ENCODE peak calls at places on chromosomes 4 and X, in eight cellular contexts. D is progenitor cell of endocrine pancreas, F is PC-3, B is lung, J is nephron progenitor cell, I is left ventricle myocardium inferior, L is brain microvascular endothelial cell, N is AG10803. K is an unnamed sample.

GRCh38 chr4:172998527-172999469 is 169.8 kb upstream of the GALNT7 start:
- DNase-seq in F (peak; percentile 51), N (peak; percentile 32), I (no peak), J (no peak), B (no peak), D (no peak), L (peak; percentile 73), K (peak; percentile 95)

GRCh38 chr4:164485169-164485568 is 268.8 kb upstream of the SMIM31 start:
- DNase-seq in B (no peak), J (no peak), D (no peak), L (no peak), I (no peak), N (no peak), F (no peak), K (no peak)

GRCh38 chr4:646460-646859 is 21.1 kb downstream of the PDE6B start:
- DNase-seq in J (no peak), D (no peak), N (no peak), F (no peak), B (no peak), I (no peak), L (no peak), K (no peak)

GRCh38 chr4:13615162-13615561 is 12.4 kb downstream of the BOD1L1 start:
- DNase-seq in F (no peak), D (no peak), B (no peak), J (no peak), L (no peak), I (no peak), N (no peak), K (no peak)

GRCh38 chr4:74237425-74237966 is 70.8 kb upstream of the EPGN start:
- DNase-seq in I (no peak), B (no peak), J (no peak), D (no peak), F (no peak), N (no peak), L (no peak), K (no peak)

GRCh38 chr4:59247032-59247431 is 1953.1 kb upstream of the ADGRL3 start:
- DNase-seq in N (no peak), L (no peak), D (no peak), F (peak; percentile 51), I (no peak), B (no peak), J (no peak), K (peak; percentile 10)

GRCh38 chr4:30362436-30362835 is 357.7 kb upstream of the PCDH7 start:
- DNase-seq in J (no peak), L (no peak), N (no peak), D (no peak), I (no peak), B (no peak), F (no peak), K (no peak)

GRCh38 chrX:24487576-24487975 is 22.5 kb downstream of the PDK3 start:
- DNase-seq in I (no peak), F (no peak), B (no peak), N (no peak), D (no peak), L (no peak), J (no peak), K (no peak)

GRCh38 chr4:102761902-102762301 is 1.1 kb upstream of the MANBA start:
- DNase-seq in B (no peak), L (no peak), J (no peak), N (no peak), I (no peak), D (no peak), F (no peak), K (no peak)

GRCh38 chr4:82462415-82462831 is 32.0 kb downstream of the ENOPH1 start:
- DNase-seq in I (peak; percentile 84), B (peak; percentile 87), L (peak; percentile 89), N (peak; percentile 85), F (peak; percentile 88), J (peak; percentile 94), D (peak; percentile 77), K (peak; percentile 92)

GRCh38 chr4:1250527-1250812 is 1.5 kb upstream of the CTBP1 start:
- DNase-seq in B (no peak), D (no peak), F (no peak), J (no peak), L (no peak), N (no peak), I (no peak), K (no peak)

GRCh38 chrX:16834811-16835210 is 35.4 kb downstream of the RBBP7 start:
- DNase-seq in N (no peak), D (no peak), F (no peak), J (no peak), L (no peak), B (no peak), I (no peak), K (no peak)

GRCh38 chrX:16828126-16828908 is 41.8 kb downstream of the RBBP7 start:
- DNase-seq in I (no peak), L (peak; percentile 93), N (peak; percentile 54), F (no peak), D (no peak), J (no peak), B (no peak), K (peak; percentile 92)

GRCh38 chrX:16827225-16827624 is 41.0 kb downstream of the TXLNG start:
- DNase-seq in I (no peak), J (no peak), D (no peak), N (peak; percentile 20), L (no peak), F (no peak), B (no peak), K (no peak)

GRCh38 chrX:16836371-16836770 is 33.8 kb downstream of the RBBP7 start:
- DNase-seq in F (peak; percentile 9), N (peak; percentile 18), L (no peak), I (no peak), J (peak; percentile 56), B (no peak), D (peak; percentile 34), K (no peak)

GRCh38 chrX:16832301-16832700 is 37.9 kb downstream of the RBBP7 start:
- DNase-seq in D (no peak), L (no peak), B (no peak), N (no peak), J (peak; percentile 32), I (no peak), F (no peak), K (no peak)
- TF ChIP-seq CTCF in D (peak; percentile 14), L (peak; percentile 27), B (no peak), N (no peak), J (no peak), I (no peak), F (no peak), K (no peak)

GRCh38 chr4:106982711-106983211 is 53.4 kb downstream of the DKK2 start:
- DNase-seq in N (no peak), I (no peak), B (no peak), L (no peak), D (no peak), F (no peak), J (no peak), K (no peak)
- TF ChIP-seq CTCF in N (no peak), I (no peak), B (no peak), L (no peak), D (no peak), F (no peak), J (no peak), K (no peak)

GRCh38 chrX:45743906-45744625 is 543.4 kb upstream of the DIPK2B start:
- DNase-seq in F (peak; percentile 25), B (no peak), J (no peak), I (no peak), N (no peak), D (no peak), L (no peak), K (no peak)

GRCh38 chrX:45747905-45748304 is 547.2 kb upstream of the DIPK2B start:
- DNase-seq in J (no peak), B (no peak), L (no peak), D (no peak), F (peak; percentile 7), N (no peak), I (no peak), K (peak; percentile 25)

GRCh38 chrX:45745479-45745878 is 544.8 kb upstream of the DIPK2B start:
- DNase-seq in D (no peak), N (peak; percentile 17), F (peak; percentile 5), B (no peak), J (no peak), L (no peak), I (no peak), K (peak; percentile 24)

GRCh38 chrX:45740291-45740690 is 539.6 kb upstream of the DIPK2B start:
- DNase-seq in F (no peak), L (no peak), I (no peak), J (no peak), D (no peak), N (no peak), B (no peak), K (peak; percentile 23)

DNA sequence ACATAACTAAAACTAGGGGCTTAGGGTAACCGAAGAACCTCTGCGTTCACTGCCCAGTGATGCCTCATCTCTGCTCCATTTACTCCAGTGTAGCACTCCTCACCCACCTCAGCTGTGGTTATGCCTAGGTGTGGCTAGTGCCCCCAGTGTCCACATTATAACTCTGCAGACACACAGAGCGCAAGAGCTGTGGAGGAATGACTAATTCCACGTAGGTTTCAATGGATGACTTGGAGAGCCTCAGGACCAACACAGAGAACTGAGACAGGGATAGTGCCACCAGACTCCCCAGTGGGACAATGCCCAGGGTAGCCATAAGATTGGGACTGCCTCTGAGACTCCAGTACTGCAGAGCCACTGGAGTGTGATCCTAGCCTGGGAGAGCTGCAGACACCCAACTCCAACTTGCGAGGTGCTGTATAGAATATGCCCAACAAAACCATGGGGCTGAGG is 542.4 kb upstream of the DIPK2B start:
- DNase-seq in N (peak; percentile 72), F (peak; percentile 81), L (peak; percentile 46), I (no peak), J (no peak), B (no peak), D (no peak), K (peak; percentile 78)
- TF ChIP-seq CTCF in N (peak; percentile 41), F (peak; percentile 59), L (peak; percentile 68), I (no peak), J (no peak), B (no peak), D (no peak), K (peak; percentile 42)

DNA sequence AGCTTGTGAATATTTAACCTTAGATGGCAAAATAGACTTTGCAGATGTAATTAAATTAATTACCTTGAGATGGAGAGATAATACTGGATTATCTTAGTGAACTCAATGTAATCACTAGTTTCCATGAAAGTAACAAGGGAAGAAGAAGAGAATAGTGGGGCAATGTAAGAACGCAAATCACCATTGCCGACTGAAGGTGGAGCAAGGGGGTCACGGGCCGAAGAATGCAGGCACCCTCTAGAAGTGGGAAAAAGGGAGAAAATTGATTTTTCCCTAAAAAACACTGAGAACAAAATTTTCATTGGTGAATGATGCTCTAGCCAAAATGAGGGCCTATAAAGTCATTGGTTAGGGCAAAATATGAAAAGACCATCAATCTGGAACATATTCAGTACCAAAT is 375.6 kb upstream of the EPHA5 start:
- DNase-seq in J (no peak), L (no peak), N (no peak), D (no peak), F (no peak), B (no peak), I (no peak), K (no peak)
- TF ChIP-seq CTCF in J (no peak), L (no peak), N (no peak), D (no peak), F (no peak), B (no peak), I (no peak), K (no peak)

GRCh38 chr4:10787365-10787764 is 102.8 kb upstream of the CLNK start:
- DNase-seq in I (no peak), N (no peak), J (no peak), F (no peak), D (no peak), B (no peak), L (no peak), K (no peak)
- TF ChIP-seq CTCF in I (no peak), N (no peak), J (no peak), F (no peak), D (no peak), B (no peak), L (no peak), K (no peak)

GRCh38 chr4:15043226-15043625 is 40.9 kb downstream of the CPEB2 start:
- DNase-seq in J (no peak), F (peak; percentile 40), I (no peak), N (no peak), B (no peak), L (no peak), D (no peak), K (peak; percentile 30)
- TF ChIP-seq CTCF in J (no peak), F (peak; percentile 50), I (no peak), N (no peak), B (no peak), L (peak; percentile 42), D (no peak), K (peak; percentile 33)

K was measured in cardiac fibroblast.